ENCODE peak calls at places on chromosomes 11 and 22, in ten cellular contexts. One of them, this sample, is unnamed.

GRCh38 chr11:27293500-27294417 is 69.3 kb downstream of the CCDC34 start:
- DNase-seq in DMS53: no peak
- DNase-seq in B cell: no peak
- DNase-seq in cardiac septum: no peak
- DNase-seq in GM04504: no peak
- DNase-seq in activated T-cell treated with anti-CD3 and anti-CD28 coated beads, Interleukin-2, amount 50 U/mL, for 72 hours: no peak
- DNase-seq in left kidney: no peak
- DNase-seq in brain microvascular endothelial cell: peak; percentile 66
- DNase-seq in COR-L47: no peak
- DNase-seq in NCI-H460: no peak
- DNase-seq in this sample: peak; percentile 58

GRCh38 chr11:104148696-104149095 is 15.3 kb downstream of the PDGFD start:
- DNase-seq in brain microvascular endothelial cell: no peak
- DNase-seq in NCI-H460: no peak
- DNase-seq in activated T-cell treated with anti-CD3 and anti-CD28 coated beads, Interleukin-2, amount 50 U/mL, for 72 hours: no peak
- DNase-seq in DMS53: no peak
- DNase-seq in cardiac septum: no peak
- DNase-seq in B cell: no peak
- DNase-seq in COR-L47: no peak
- DNase-seq in GM04504: no peak
- DNase-seq in left kidney: no peak
- DNase-seq in this sample: no peak

GRCh38 chr11:44619931-44620725 is 54.7 kb downstream of the CD82 start:
- DNase-seq in DMS53: no peak
- DNase-seq in COR-L47: no peak
- DNase-seq in brain microvascular endothelial cell: no peak
- DNase-seq in left kidney: no peak
- DNase-seq in GM04504: no peak
- DNase-seq in B cell: peak; percentile 4
- DNase-seq in cardiac septum: peak; percentile 70
- DNase-seq in NCI-H460: no peak
- DNase-seq in activated T-cell treated with anti-CD3 and anti-CD28 coated beads, Interleukin-2, amount 50 U/mL, for 72 hours: peak; percentile 0
- DNase-seq in this sample: no peak

GRCh38 chr11:46529086-46529905 is 64.5 kb downstream of the AMBRA1 start:
- DNase-seq in NCI-H460: peak; percentile 15
- DNase-seq in B cell: peak; percentile 80
- DNase-seq in left kidney: peak; percentile 71
- DNase-seq in DMS53: peak; percentile 59
- DNase-seq in activated T-cell treated with anti-CD3 and anti-CD28 coated beads, Interleukin-2, amount 50 U/mL, for 72 hours: peak; percentile 80
- DNase-seq in GM04504: no peak
- DNase-seq in brain microvascular endothelial cell: peak; percentile 45
- DNase-seq in cardiac septum: peak; percentile 85
- DNase-seq in COR-L47: peak; percentile 76
- DNase-seq in this sample: peak; percentile 79

GRCh38 chr11:3855808-3856491 is 486 bp downstream of the STIM1 start:
- DNase-seq in GM04504: no peak
- DNase-seq in DMS53: peak; percentile 79
- DNase-seq in brain microvascular endothelial cell: no peak
- DNase-seq in NCI-H460: no peak
- DNase-seq in left kidney: peak; percentile 74
- DNase-seq in COR-L47: no peak
- DNase-seq in cardiac septum: peak; percentile 84
- DNase-seq in activated T-cell treated with anti-CD3 and anti-CD28 coated beads, Interleukin-2, amount 50 U/mL, for 72 hours: peak; percentile 76
- DNase-seq in B cell: peak; percentile 70
- DNase-seq in this sample: peak; percentile 66

GRCh38 chr22:23604939-23605712 is 25.0 kb upstream of the IGLL1 start:
- DNase-seq in COR-L47: no peak
- DNase-seq in GM04504: no peak
- DNase-seq in brain microvascular endothelial cell: no peak
- DNase-seq in activated T-cell treated with anti-CD3 and anti-CD28 coated beads, Interleukin-2, amount 50 U/mL, for 72 hours: no peak
- DNase-seq in B cell: no peak
- DNase-seq in DMS53: no peak
- DNase-seq in left kidney: no peak
- DNase-seq in cardiac septum: no peak
- DNase-seq in NCI-H460: no peak
- DNase-seq in this sample: no peak

GRCh38 chr11:26766996-26767395 is 45.1 kb upstream of the SLC5A12 start:
- DNase-seq in COR-L47: no peak
- DNase-seq in left kidney: no peak
- DNase-seq in brain microvascular endothelial cell: no peak
- DNase-seq in cardiac septum: no peak
- DNase-seq in DMS53: no peak
- DNase-seq in B cell: no peak
- DNase-seq in GM04504: no peak
- DNase-seq in activated T-cell treated with anti-CD3 and anti-CD28 coated beads, Interleukin-2, amount 50 U/mL, for 72 hours: no peak
- DNase-seq in NCI-H460: no peak
- DNase-seq in this sample: no peak

GRCh38 chr11:128632151-128632791 is 44.9 kb upstream of the ETS1 start:
- DNase-seq in B cell: peak; percentile 68
- DNase-seq in left kidney: peak; percentile 70
- DNase-seq in cardiac septum: no peak
- DNase-seq in NCI-H460: peak; percentile 7
- DNase-seq in activated T-cell treated with anti-CD3 and anti-CD28 coated beads, Interleukin-2, amount 50 U/mL, for 72 hours: peak; percentile 49
- DNase-seq in COR-L47: peak; percentile 26
- DNase-seq in GM04504: no peak
- DNase-seq in brain microvascular endothelial cell: peak; percentile 45
- DNase-seq in DMS53: peak; percentile 62
- DNase-seq in this sample: peak; percentile 85

GRCh38 chr22:39972656-39973055 is 12.5 kb downstream of the TMA7B start:
- DNase-seq in NCI-H460: no peak
- DNase-seq in cardiac septum: no peak
- DNase-seq in left kidney: no peak
- DNase-seq in brain microvascular endothelial cell: no peak
- DNase-seq in GM04504: no peak
- DNase-seq in activated T-cell treated with anti-CD3 and anti-CD28 coated beads, Interleukin-2, amount 50 U/mL, for 72 hours: no peak
- DNase-seq in DMS53: no peak
- DNase-seq in B cell: no peak
- DNase-seq in COR-L47: no peak
- DNase-seq in this sample: peak; percentile 11

GRCh38 chr11:69721745-69722144 is 17.9 kb upstream of the FGF19 start:
- DNase-seq in cardiac septum: no peak
- DNase-seq in GM04504: no peak
- DNase-seq in COR-L47: peak; percentile 11
- DNase-seq in left kidney: peak; percentile 63
- DNase-seq in DMS53: peak; percentile 49
- DNase-seq in B cell: no peak
- DNase-seq in activated T-cell treated with anti-CD3 and anti-CD28 coated beads, Interleukin-2, amount 50 U/mL, for 72 hours: no peak
- DNase-seq in NCI-H460: no peak
- DNase-seq in brain microvascular endothelial cell: no peak
- DNase-seq in this sample: peak; percentile 19

GRCh38 chr11:2521081-2521480 is 76.3 kb downstream of the KCNQ1 start:
- DNase-seq in activated T-cell treated with anti-CD3 and anti-CD28 coated beads, Interleukin-2, amount 50 U/mL, for 72 hours: no peak
- DNase-seq in COR-L47: no peak
- DNase-seq in NCI-H460: no peak
- DNase-seq in GM04504: no peak
- DNase-seq in brain microvascular endothelial cell: no peak
- DNase-seq in DMS53: no peak
- DNase-seq in left kidney: no peak
- DNase-seq in B cell: no peak
- DNase-seq in cardiac septum: peak; percentile 56
- DNase-seq in this sample: no peak

GRCh38 chr22:37043828-37044538 is 7.6 kb upstream of the KCTD17 start:
- DNase-seq in COR-L47: peak; percentile 77
- DNase-seq in cardiac septum: peak; percentile 82
- DNase-seq in brain microvascular endothelial cell: no peak
- DNase-seq in B cell: peak; percentile 68
- DNase-seq in GM04504: no peak
- DNase-seq in left kidney: peak; percentile 87
- DNase-seq in DMS53: peak; percentile 74
- DNase-seq in activated T-cell treated with anti-CD3 and anti-CD28 coated beads, Interleukin-2, amount 50 U/mL, for 72 hours: peak; percentile 62
- DNase-seq in NCI-H460: peak; percentile 47
- DNase-seq in this sample: peak; percentile 35

GRCh38 chr22:17106785-17107546 is 14.2 kb downstream of the TMEM121B start:
- DNase-seq in DMS53: no peak
- DNase-seq in B cell: no peak
- DNase-seq in left kidney: no peak
- DNase-seq in brain microvascular endothelial cell: no peak
- DNase-seq in activated T-cell treated with anti-CD3 and anti-CD28 coated beads, Interleukin-2, amount 50 U/mL, for 72 hours: peak; percentile 28
- DNase-seq in NCI-H460: no peak
- DNase-seq in COR-L47: no peak
- DNase-seq in cardiac septum: peak; percentile 80
- DNase-seq in GM04504: no peak
- DNase-seq in this sample: no peak

GRCh38 chr11:12901272-12901671 is 107.8 kb upstream of the RASSF10 start:
- DNase-seq in activated T-cell treated with anti-CD3 and anti-CD28 coated beads, Interleukin-2, amount 50 U/mL, for 72 hours: no peak
- DNase-seq in NCI-H460: no peak
- DNase-seq in B cell: no peak
- DNase-seq in cardiac septum: no peak
- DNase-seq in left kidney: no peak
- DNase-seq in COR-L47: no peak
- DNase-seq in GM04504: no peak
- DNase-seq in brain microvascular endothelial cell: peak; percentile 28
- DNase-seq in DMS53: no peak
- DNase-seq in this sample: no peak

GRCh38 chr22:31400023-31400397 is 606 bp downstream of the DRG1 start:
- DNase-seq in B cell: no peak
- DNase-seq in activated T-cell treated with anti-CD3 and anti-CD28 coated beads, Interleukin-2, amount 50 U/mL, for 72 hours: no peak
- DNase-seq in NCI-H460: no peak
- DNase-seq in COR-L47: no peak
- DNase-seq in GM04504: peak; percentile 16
- DNase-seq in DMS53: peak; percentile 15
- DNase-seq in brain microvascular endothelial cell: peak; percentile 14
- DNase-seq in left kidney: peak; percentile 72
- DNase-seq in cardiac septum: no peak
- DNase-seq in this sample: peak; percentile 57

GRCh38 chr11:106507645-106508306 is 430.3 kb downstream of the AASDHPPT start:
- DNase-seq in NCI-H460: no peak
- DNase-seq in activated T-cell treated with anti-CD3 and anti-CD28 coated beads, Interleukin-2, amount 50 U/mL, for 72 hours: no peak
- DNase-seq in B cell: no peak
- DNase-seq in left kidney: no peak
- DNase-seq in GM04504: no peak
- DNase-seq in brain microvascular endothelial cell: no peak
- DNase-seq in DMS53: no peak
- DNase-seq in cardiac septum: no peak
- DNase-seq in COR-L47: no peak
- DNase-seq in this sample: no peak

GRCh38 chr22:37267128-37267587 is 15.2 kb upstream of the CYTH4 start:
- DNase-seq in cardiac septum: peak; percentile 83
- DNase-seq in GM04504: no peak
- DNase-seq in DMS53: peak; percentile 25
- DNase-seq in brain microvascular endothelial cell: no peak
- DNase-seq in B cell: peak; percentile 85
- DNase-seq in left kidney: peak; percentile 76
- DNase-seq in COR-L47: no peak
- DNase-seq in activated T-cell treated with anti-CD3 and anti-CD28 coated beads, Interleukin-2, amount 50 U/mL, for 72 hours: peak; percentile 87
- DNase-seq in NCI-H460: peak; percentile 14
- DNase-seq in this sample: peak; percentile 54

GRCh38 chr11:120830092-120830491 is 193.8 kb upstream of the TBCEL start:
- DNase-seq in NCI-H460: no peak
- DNase-seq in brain microvascular endothelial cell: no peak
- DNase-seq in B cell: no peak
- DNase-seq in activated T-cell treated with anti-CD3 and anti-CD28 coated beads, Interleukin-2, amount 50 U/mL, for 72 hours: no peak
- DNase-seq in DMS53: no peak
- DNase-seq in cardiac septum: no peak
- DNase-seq in GM04504: no peak
- DNase-seq in left kidney: no peak
- DNase-seq in COR-L47: no peak
- DNase-seq in this sample: no peak

GRCh38 chr11:5043385-5043784 is 2.9 kb upstream of the OR52J3 start:
- DNase-seq in brain microvascular endothelial cell: peak; percentile 50
- DNase-seq in B cell: no peak
- DNase-seq in cardiac septum: no peak
- DNase-seq in DMS53: no peak
- DNase-seq in NCI-H460: no peak
- DNase-seq in GM04504: no peak
- DNase-seq in activated T-cell treated with anti-CD3 and anti-CD28 coated beads, Interleukin-2, amount 50 U/mL, for 72 hours: no peak
- DNase-seq in COR-L47: no peak
- DNase-seq in left kidney: no peak
- DNase-seq in this sample: no peak

GRCh38 chr11:131749100-131749499 is 378.7 kb downstream of the NTM start:
- DNase-seq in NCI-H460: no peak
- DNase-seq in cardiac septum: no peak
- DNase-seq in DMS53: no peak
- DNase-seq in brain microvascular endothelial cell: peak; percentile 98
- DNase-seq in B cell: no peak
- DNase-seq in activated T-cell treated with anti-CD3 and anti-CD28 coated beads, Interleukin-2, amount 50 U/mL, for 72 hours: no peak
- DNase-seq in COR-L47: no peak
- DNase-seq in left kidney: no peak
- DNase-seq in GM04504: peak; percentile 91
- DNase-seq in this sample: no peak

GRCh38 chr11:100740440-100740839 is 53.4 kb downstream of the ARHGAP42 start:
- DNase-seq in brain microvascular endothelial cell: peak; percentile 31
- DNase-seq in cardiac septum: no peak
- DNase-seq in B cell: no peak
- DNase-seq in activated T-cell treated with anti-CD3 and anti-CD28 coated beads, Interleukin-2, amount 50 U/mL, for 72 hours: no peak
- DNase-seq in NCI-H460: no peak
- DNase-seq in left kidney: no peak
- DNase-seq in COR-L47: no peak
- DNase-seq in DMS53: no peak
- DNase-seq in GM04504: no peak
- DNase-seq in this sample: no peak

GRCh38 chr22:27420817-27421361 is 380.7 kb downstream of the MN1 start:
- DNase-seq in left kidney: peak; percentile 69
- DNase-seq in GM04504: peak; percentile 64
- DNase-seq in activated T-cell treated with anti-CD3 and anti-CD28 coated beads, Interleukin-2, amount 50 U/mL, for 72 hours: no peak
- DNase-seq in B cell: no peak
- DNase-seq in NCI-H460: peak; percentile 34
- DNase-seq in cardiac septum: peak; percentile 84
- DNase-seq in DMS53: no peak
- DNase-seq in brain microvascular endothelial cell: peak; percentile 93
- DNase-seq in COR-L47: peak; percentile 38
- DNase-seq in this sample: no peak

GRCh38 chr11:65438257-65439151 is 15.9 kb downstream of the NEAT1 start:
- DNase-seq in B cell: no peak
- DNase-seq in left kidney: no peak
- DNase-seq in DMS53: no peak
- DNase-seq in COR-L47: no peak
- DNase-seq in GM04504: no peak
- DNase-seq in brain microvascular endothelial cell: no peak
- DNase-seq in activated T-cell treated with anti-CD3 and anti-CD28 coated beads, Interleukin-2, amount 50 U/mL, for 72 hours: no peak
- DNase-seq in cardiac septum: no peak
- DNase-seq in NCI-H460: no peak
- DNase-seq in this sample: peak; percentile 43

GRCh38 chr11:26741036-26741435 is 19.2 kb upstream of the SLC5A12 start:
- DNase-seq in DMS53: peak; percentile 28
- DNase-seq in left kidney: peak; percentile 12
- DNase-seq in COR-L47: no peak
- DNase-seq in B cell: no peak
- DNase-seq in activated T-cell treated with anti-CD3 and anti-CD28 coated beads, Interleukin-2, amount 50 U/mL, for 72 hours: no peak
- DNase-seq in GM04504: peak; percentile 41
- DNase-seq in brain microvascular endothelial cell: peak; percentile 91
- DNase-seq in NCI-H460: no peak
- DNase-seq in cardiac septum: no peak
- DNase-seq in this sample: peak; percentile 75

This sample was measured in NCI-H69.